ENCODE peak calls at places on chromosomes 16 and 17, in four cellular contexts. One of them, this sample, is unnamed.

GRCh38 chr16:27700596-27700995 is 150.7 kb downstream of the KATNIP start:
- DNase-seq in SK-N-SH: no peak
- DNase-seq in GM12878: no peak
- DNase-seq in HepG2: no peak
- DNase-seq in this sample: no peak

GRCh38 chr17:46140645-46141197 is 52.5 kb downstream of the KANSL1 start:
- DNase-seq in SK-N-SH: no peak
- DNase-seq in GM12878: no peak
- DNase-seq in HepG2: no peak
- DNase-seq in this sample: no peak

GRCh38 chr17:2146132-2146871 is 91.4 kb downstream of the HIC1 start:
- DNase-seq in SK-N-SH: no peak
- DNase-seq in GM12878: no peak
- DNase-seq in HepG2: no peak
- DNase-seq in this sample: no peak

GRCh38 chr16:53841884-53842283 is 137.9 kb downstream of the FTO start:
- DNase-seq in SK-N-SH: no peak
- DNase-seq in GM12878: no peak
- DNase-seq in HepG2: no peak
- DNase-seq in this sample: no peak

GRCh38 chr17:63478814-63479494 is 2.1 kb downstream of the ACE start:
- DNase-seq in SK-N-SH: peak
- DNase-seq in GM12878: no peak
- DNase-seq in HepG2: peak
- DNase-seq in this sample: peak

GRCh38 chr17:57108656-57109392 is 23.8 kb downstream of the AKAP1 start:
- DNase-seq in SK-N-SH: no peak
- DNase-seq in GM12878: no peak
- DNase-seq in HepG2: no peak
- DNase-seq in this sample: no peak

GRCh38 chr16:48561960-48562393 is 48.0 kb downstream of the N4BP1 start:
- DNase-seq in SK-N-SH: no peak
- DNase-seq in GM12878: no peak
- DNase-seq in HepG2: peak
- DNase-seq in this sample: no peak

GRCh38 chr16:1221628-1222552 is 3.2 kb downstream of the TPSG1 start:
- DNase-seq in SK-N-SH: no peak
- DNase-seq in GM12878: no peak
- DNase-seq in HepG2: no peak
- DNase-seq in this sample: no peak

GRCh38 chr16:60675022-60675421 is 1361.2 kb downstream of the CDH8 start:
- DNase-seq in SK-N-SH: no peak
- DNase-seq in GM12878: no peak
- DNase-seq in HepG2: no peak
- DNase-seq in this sample: no peak

GRCh38 chr17:41863074-41863843 is 2.0 kb downstream of the KLHL11 start:
- DNase-seq in SK-N-SH: no peak
- DNase-seq in GM12878: no peak
- DNase-seq in HepG2: no peak
- DNase-seq in this sample: no peak

GRCh38 chr17:44981221-44981968 is 13.3 kb upstream of the C1QL1 start:
- DNase-seq in SK-N-SH: no peak
- DNase-seq in GM12878: no peak
- DNase-seq in HepG2: peak
- DNase-seq in this sample: no peak

GRCh38 chr16:69276143-69277115 is 34.7 kb upstream of the VPS4A start:
- DNase-seq in SK-N-SH: peak
- DNase-seq in GM12878: no peak
- DNase-seq in HepG2: no peak
- DNase-seq in this sample: no peak

GRCh38 chr16:23351360-23351759 is 49.3 kb downstream of the SCNN1B start:
- DNase-seq in SK-N-SH: no peak
- DNase-seq in GM12878: no peak
- DNase-seq in HepG2: no peak
- DNase-seq in this sample: no peak

GRCh38 chr16:69166946-69167930 is 19.7 kb upstream of the SNTB2 start:
- DNase-seq in SK-N-SH: no peak
- DNase-seq in GM12878: no peak
- DNase-seq in HepG2: no peak
- DNase-seq in this sample: no peak

GRCh38 chr17:56213031-56213430 is 59.8 kb downstream of the ANKFN1 start:
- DNase-seq in SK-N-SH: no peak
- DNase-seq in GM12878: no peak
- DNase-seq in HepG2: no peak
- DNase-seq in this sample: no peak

GRCh38 chr17:41004397-41004796 is 4.5 kb downstream of the KRTAP3-1 start:
- DNase-seq in SK-N-SH: no peak
- DNase-seq in GM12878: no peak
- DNase-seq in HepG2: no peak
- DNase-seq in this sample: no peak

GRCh38 chr16:78184554-78185183 is 85.2 kb downstream of the WWOX start:
- DNase-seq in SK-N-SH: peak
- DNase-seq in GM12878: no peak
- DNase-seq in HepG2: peak
- DNase-seq in this sample: no peak

GRCh38 chr17:32863559-32863958 is 13.4 kb downstream of the MYO1D start:
- DNase-seq in SK-N-SH: no peak
- DNase-seq in GM12878: no peak
- DNase-seq in HepG2: no peak
- DNase-seq in this sample: no peak

GRCh38 chr17:2202996-2203575 is 100.5 kb downstream of the SMG6 start:
- DNase-seq in SK-N-SH: no peak
- DNase-seq in GM12878: no peak
- DNase-seq in HepG2: no peak
- DNase-seq in this sample: no peak

GRCh38 chr17:75748706-75749105 is 16.3 kb downstream of the GALK1 start:
- DNase-seq in SK-N-SH: no peak
- DNase-seq in GM12878: no peak
- DNase-seq in HepG2: no peak
- DNase-seq in this sample: no peak

GRCh38 chr16:12801511-12802042 is 2.1 kb downstream of the CPPED1 start:
- DNase-seq in SK-N-SH: no peak
- DNase-seq in GM12878: peak
- DNase-seq in HepG2: peak
- DNase-seq in this sample: peak

DNA sequence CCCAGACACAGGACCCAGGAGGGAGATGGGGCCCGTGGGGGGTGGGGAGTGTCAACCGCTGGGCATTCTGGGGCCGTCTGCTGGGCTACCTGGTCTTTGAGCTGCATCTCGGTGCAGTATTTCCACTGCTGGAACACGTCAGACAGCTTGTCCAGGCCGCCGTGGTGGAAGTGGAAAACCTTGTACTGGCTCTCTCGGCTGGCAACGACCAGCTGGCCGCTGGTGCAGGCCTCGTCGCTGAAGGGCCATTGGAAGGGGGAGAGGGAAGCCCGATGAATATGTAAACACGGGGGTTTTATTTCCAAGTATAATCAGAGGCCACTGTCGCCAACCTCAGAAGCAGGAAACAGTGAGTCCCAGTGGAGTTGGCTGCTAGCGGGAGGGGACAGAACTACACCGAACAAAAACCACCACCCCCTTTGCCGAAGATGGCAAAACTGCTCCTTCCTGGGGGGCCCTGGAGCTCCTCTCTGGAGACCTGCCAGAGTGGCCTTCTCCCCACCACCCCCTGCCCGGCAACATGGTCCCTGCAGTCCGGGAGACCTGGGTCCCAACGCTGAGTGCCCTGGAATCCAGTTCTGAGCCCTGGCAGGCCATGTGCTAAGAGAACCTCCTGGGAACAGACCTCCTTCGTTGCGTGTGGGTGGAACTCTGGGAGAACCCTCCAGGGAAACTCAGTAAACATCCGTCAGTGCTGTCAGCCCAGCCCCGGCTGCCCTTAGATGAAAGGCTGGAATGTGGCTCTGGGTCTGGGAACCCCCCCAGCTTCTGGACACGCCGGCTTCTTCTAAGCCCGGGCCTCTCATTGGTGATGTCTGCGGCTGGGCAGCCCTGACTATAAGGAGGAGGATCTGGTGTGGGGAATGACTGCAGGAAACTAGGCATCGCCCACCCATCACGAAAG is 84.1 kb downstream of the TBC1D16 start:
- DNase-seq in SK-N-SH: peak
- DNase-seq in GM12878: no peak
- DNase-seq in HepG2: peak
- DNase-seq in this sample: no peak
- TF ChIP-seq EP300 in SK-N-SH: no peak
- TF ChIP-seq EP300 in GM12878: no peak
- TF ChIP-seq EP300 in HepG2: no peak
- TF ChIP-seq EP300 in this sample: no peak

GRCh38 chr16:4494746-4495490 is 18.7 kb downstream of the HMOX2 start:
- DNase-seq in SK-N-SH: no peak
- DNase-seq in GM12878: no peak
- DNase-seq in HepG2: no peak
- DNase-seq in this sample: no peak
- TF ChIP-seq FOXM1 in SK-N-SH: no peak
- TF ChIP-seq FOXM1 in GM12878: no peak
- TF ChIP-seq FOXM1 in HepG2: no peak
- TF ChIP-seq FOXM1 in this sample: no peak

DNA sequence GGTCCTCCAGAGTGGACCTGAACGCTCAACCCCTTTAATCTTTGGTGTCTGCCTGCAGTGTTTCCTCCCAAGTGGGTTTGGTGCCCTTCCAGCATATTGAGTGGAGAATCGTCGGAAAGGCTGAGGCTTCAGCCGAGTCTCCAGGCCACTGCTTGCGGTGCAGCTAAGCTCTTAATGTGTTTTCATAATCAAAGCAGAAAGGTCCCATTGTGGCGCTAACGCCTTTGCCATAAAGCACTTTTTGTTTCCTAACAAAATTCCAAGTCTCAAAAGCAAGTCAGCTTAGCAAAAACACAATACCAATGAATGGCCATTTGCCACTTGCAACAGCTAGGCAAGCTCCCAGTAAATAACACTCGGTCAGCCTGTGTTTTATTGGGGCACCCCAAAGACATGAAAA is 57.6 kb downstream of the KSR1 start:
- DNase-seq in SK-N-SH: no peak
- DNase-seq in GM12878: no peak
- DNase-seq in HepG2: no peak
- DNase-seq in this sample: no peak
- TF ChIP-seq EP300 in SK-N-SH: no peak
- TF ChIP-seq EP300 in GM12878: no peak
- TF ChIP-seq EP300 in HepG2: no peak
- TF ChIP-seq EP300 in this sample: no peak

DNA sequence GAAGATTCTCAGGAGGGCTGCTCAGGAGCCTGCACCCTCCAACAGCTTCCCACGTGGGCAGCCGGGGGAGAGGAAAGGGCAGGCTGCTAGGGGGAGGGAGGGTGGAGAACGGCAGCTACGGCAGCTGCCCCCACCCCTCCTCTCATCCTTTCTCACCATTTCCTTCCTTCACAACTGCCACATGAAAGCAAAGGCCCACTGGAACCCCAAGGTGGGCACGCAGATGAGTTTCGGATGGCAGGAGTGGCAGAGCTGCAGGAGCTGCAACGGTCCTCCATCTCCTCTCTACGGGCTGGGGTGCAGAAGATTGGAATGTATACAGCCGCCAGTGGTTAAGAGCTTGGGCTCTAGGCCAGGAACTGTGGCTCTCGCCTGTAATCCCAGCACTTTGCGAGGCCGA is 77.7 kb downstream of the GAS7 start:
- DNase-seq in SK-N-SH: no peak
- DNase-seq in GM12878: no peak
- DNase-seq in HepG2: no peak
- DNase-seq in this sample: no peak
- TF ChIP-seq FOXM1 in SK-N-SH: no peak
- TF ChIP-seq FOXM1 in GM12878: no peak
- TF ChIP-seq FOXM1 in HepG2: no peak
- TF ChIP-seq FOXM1 in this sample: no peak

DNA sequence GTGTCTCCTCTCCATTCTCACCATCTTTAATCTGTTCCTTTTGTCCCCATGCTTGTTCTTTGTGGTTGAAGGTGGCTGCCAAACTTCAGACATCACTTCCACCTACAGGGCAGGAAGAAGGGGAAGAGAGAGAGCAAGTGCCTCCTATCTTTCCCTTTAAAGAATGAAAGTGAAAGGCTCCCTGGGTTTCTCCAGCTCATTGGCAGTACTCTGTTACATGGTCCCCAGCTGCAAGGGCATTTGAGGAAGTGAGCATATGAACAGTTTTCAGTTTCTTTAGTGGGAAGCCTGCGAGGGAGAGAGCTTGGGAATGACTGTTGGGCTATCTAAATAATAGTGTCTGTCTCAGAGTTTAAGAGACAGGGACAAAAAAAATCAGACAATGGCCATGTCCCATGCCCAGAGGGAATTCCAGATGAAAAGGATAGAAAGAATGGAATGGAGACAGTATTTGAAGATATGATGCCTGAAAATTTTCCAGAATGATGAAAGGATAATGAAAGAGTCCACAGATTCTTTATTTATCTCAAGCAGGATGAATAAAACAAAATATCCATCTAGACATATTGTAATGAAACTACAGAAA is 159.9 kb downstream of the LGALS9B start:
- DNase-seq in SK-N-SH: no peak
- DNase-seq in GM12878: no peak
- DNase-seq in HepG2: no peak
- DNase-seq in this sample: no peak
- TF ChIP-seq EP300 in SK-N-SH: no peak
- TF ChIP-seq EP300 in GM12878: no peak
- TF ChIP-seq EP300 in HepG2: no peak
- TF ChIP-seq EP300 in this sample: no peak

GRCh38 chr17:79402275-79402674 is 208.6 kb downstream of the RBFOX3 start:
- DNase-seq in SK-N-SH: no peak
- DNase-seq in GM12878: no peak
- DNase-seq in HepG2: no peak
- DNase-seq in this sample: no peak
- TF ChIP-seq FOXM1 in SK-N-SH: no peak
- TF ChIP-seq FOXM1 in GM12878: no peak
- TF ChIP-seq FOXM1 in HepG2: no peak
- TF ChIP-seq FOXM1 in this sample: no peak

GRCh38 chr17:18191071-18191667 is 7.5 kb downstream of the ALKBH5 start:
- DNase-seq in SK-N-SH: no peak
- DNase-seq in GM12878: no peak
- DNase-seq in HepG2: peak
- DNase-seq in this sample: no peak
- TF ChIP-seq EP300 in SK-N-SH: no peak
- TF ChIP-seq EP300 in GM12878: no peak
- TF ChIP-seq EP300 in HepG2: no peak
- TF ChIP-seq EP300 in this sample: no peak

GRCh38 chr16:84045001-84045817 is 2.6 kb upstream of the SLC38A8 start:
- DNase-seq in SK-N-SH: no peak
- DNase-seq in GM12878: no peak
- DNase-seq in HepG2: no peak
- DNase-seq in this sample: no peak

GRCh38 chr16:84042308-84042878 is at the start of gene SLC38A8:
- DNase-seq in SK-N-SH: no peak
- DNase-seq in GM12878: no peak
- DNase-seq in HepG2: no peak
- DNase-seq in this sample: no peak

GRCh38 chr16:84042879-84043485 is 387 bp upstream of the SLC38A8 start:
- DNase-seq in SK-N-SH: no peak
- DNase-seq in GM12878: no peak
- DNase-seq in HepG2: no peak
- DNase-seq in this sample: peak

GRCh38 chr16:84044108-84044488 is 1.5 kb upstream of the SLC38A8 start:
- DNase-seq in SK-N-SH: peak
- DNase-seq in GM12878: no peak
- DNase-seq in HepG2: peak
- DNase-seq in this sample: peak

GRCh38 chr16:84043486-84044107 is 1.0 kb upstream of the SLC38A8 start:
- DNase-seq in SK-N-SH: peak
- DNase-seq in GM12878: no peak
- DNase-seq in HepG2: peak
- DNase-seq in this sample: peak
- TF ChIP-seq FOXM1 in SK-N-SH: no peak
- TF ChIP-seq FOXM1 in GM12878: no peak
- TF ChIP-seq FOXM1 in HepG2: no peak
- TF ChIP-seq FOXM1 in this sample: no peak

GRCh38 chr16:87465306-87465705 is 27.5 kb downstream of the ZCCHC14 start:
- DNase-seq in SK-N-SH: peak
- DNase-seq in GM12878: no peak
- DNase-seq in HepG2: peak
- DNase-seq in this sample: peak
- TF ChIP-seq EP300 in SK-N-SH: no peak
- TF ChIP-seq EP300 in GM12878: no peak
- TF ChIP-seq EP300 in HepG2: no peak
- TF ChIP-seq EP300 in this sample: no peak

This sample was measured in K562.